ENCODE peak calls at places on chromosomes 7 and 10, in six cellular contexts. L, H, A, Y, G and B are unnamed samples.
A peak's percentile ranks its signal among the peaks of the same experiment; 100 is the strongest.

GRCh38 chr7:5557920-5558401 is 134.3 kb upstream of the TNRC18 start:
- DNase-seq in L (no peak), H (peak; percentile 73), A (peak; percentile 88), Y (peak; percentile 76), G (no peak), B (peak; percentile 64)

GRCh38 chr10:44936314-44936975 is 23.2 kb upstream of the RASSF4 start:
- DNase-seq in L (no peak), H (no peak), A (no peak), Y (no peak), G (no peak), B (no peak)

GRCh38 chr10:117216611-117217195 is 19.4 kb downstream of the KCNK18 start:
- DNase-seq in L (peak; percentile 11), H (peak; percentile 73), A (peak; percentile 90), Y (peak; percentile 78), G (no peak), B (peak; percentile 73)

GRCh38 chr7:151924508-151924907 is 31.7 kb upstream of the GALNTL5 start:
- DNase-seq in L (no peak), H (no peak), A (no peak), Y (no peak), G (no peak), B (no peak)

GRCh38 chr10:91709394-91709798 is 76.5 kb upstream of the PPP1R3C start:
- DNase-seq in L (no peak), H (no peak), A (no peak), Y (no peak), G (no peak), B (no peak)

GRCh38 chr7:2405201-2405600 is 1.8 kb downstream of the CHST12 start:
- DNase-seq in L (no peak), H (no peak), A (no peak), Y (no peak), G (no peak), B (no peak)

GRCh38 chr10:43942096-43942885 is 293.6 kb upstream of the ZNF32 start:
- DNase-seq in L (no peak), H (peak; percentile 9), A (no peak), Y (peak; percentile 17), G (no peak), B (no peak)

GRCh38 chr10:97538839-97539238 is 33.7 kb upstream of the ANKRD2 start:
- DNase-seq in L (no peak), H (no peak), A (peak; percentile 64), Y (peak; percentile 17), G (no peak), B (no peak)

GRCh38 chr7:116578526-116578925 is 53.7 kb downstream of the CAV1 start:
- DNase-seq in L (no peak), H (no peak), A (no peak), Y (no peak), G (no peak), B (no peak)

GRCh38 chr7:47581821-47582747 is at the start of gene TNS3:
- DNase-seq in L (no peak), H (peak; percentile 68), A (peak; percentile 84), Y (peak; percentile 74), G (no peak), B (peak; percentile 74)

GRCh38 chr7:13111230-13111629 is 423.8 kb downstream of the ARL4A start:
- DNase-seq in L (peak; percentile 4), H (no peak), A (no peak), Y (peak; percentile 27), G (no peak), B (peak; percentile 61)

GRCh38 chr7:141511370-141512335 is 39.6 kb upstream of the AGK start:
- DNase-seq in L (no peak), H (peak; percentile 34), A (no peak), Y (peak; percentile 20), G (no peak), B (no peak)

GRCh38 chr7:50669890-50670289 is 104.7 kb upstream of the DDC start:
- DNase-seq in L (no peak), H (no peak), A (no peak), Y (no peak), G (no peak), B (no peak)

GRCh38 chr10:63670291-63670898 is 149.2 kb downstream of the REEP3 start:
- DNase-seq in L (no peak), H (no peak), A (no peak), Y (peak; percentile 67), G (no peak), B (no peak)

GRCh38 chr10:88190123-88190522 is 326.7 kb downstream of the PTEN start:
- DNase-seq in L (no peak), H (no peak), A (no peak), Y (no peak), G (no peak), B (no peak)

GRCh38 chr7:99399597-99399996 is 8.8 kb downstream of the PDAP1 start:
- DNase-seq in L (no peak), H (no peak), A (no peak), Y (no peak), G (no peak), B (no peak)

GRCh38 chr7:73960548-73960947 is 67.4 kb upstream of the ELN start:
- DNase-seq in L (no peak), H (peak; percentile 67), A (no peak), Y (no peak), G (no peak), B (no peak)

GRCh38 chr7:31855530-31855929 is 168.5 kb downstream of the PPP1R17 start:
- DNase-seq in L (no peak), H (no peak), A (no peak), Y (no peak), G (no peak), B (no peak)

GRCh38 chr10:28676297-28676967 is 889 bp upstream of the BAMBI start:
- DNase-seq in L (no peak), H (peak; percentile 26), A (peak; percentile 80), Y (peak; percentile 45), G (no peak), B (peak; percentile 32)

GRCh38 chr10:16989826-16990293 is 139.8 kb downstream of the CUBN start:
- DNase-seq in L (no peak), H (no peak), A (no peak), Y (peak; percentile 34), G (no peak), B (peak; percentile 43)

GRCh38 chr10:59337254-59337653 is 25.1 kb downstream of the FAM13C start:
- DNase-seq in L (peak; percentile 17), H (peak; percentile 28), A (no peak), Y (peak; percentile 63), G (no peak), B (no peak)

GRCh38 chr10:53754851-53755250 is 982.3 kb upstream of the MBL2 start:
- DNase-seq in L (no peak), H (no peak), A (no peak), Y (no peak), G (no peak), B (peak; percentile 1)